ENCODE peak calls at places on chromosome 2, in five cellular contexts. K, G, H, J and S are unnamed samples.

GRCh38 chr2:65483763-65484162 is 51.4 kb upstream of the SPRED2 start:
- DNase-seq in K (no peak), G (no peak), H (no peak), J (no peak), S (peak)

GRCh38 chr2:56450083-56450482 is 266.3 kb downstream of the CCDC85A start:
- DNase-seq in K (no peak), G (no peak), H (no peak), J (no peak), S (no peak)

GRCh38 chr2:61144697-61145268 is 17.2 kb upstream of the C2orf74 start:
- DNase-seq in K (peak), G (peak), H (peak), J (peak), S (peak)

GRCh38 chr2:12705742-12706141 is 11.0 kb upstream of the TRIB2 start:
- DNase-seq in K (no peak), G (no peak), H (no peak), J (no peak), S (no peak)

GRCh38 chr2:20626698-20627471 is 24.0 kb downstream of the HS1BP3 start:
- DNase-seq in K (no peak), G (no peak), H (peak), J (no peak), S (no peak)

GRCh38 chr2:83650897-83651296 is 808.2 kb downstream of the SUCLG1 start:
- DNase-seq in K (no peak), G (no peak), H (no peak), J (no peak), S (no peak)

GRCh38 chr2:41061371-41061770 is 609.5 kb upstream of the SLC8A1 start:
- DNase-seq in K (no peak), G (no peak), H (no peak), J (peak), S (no peak)

GRCh38 chr2:31070339-31070738 is 67.9 kb downstream of the GALNT14 start:
- DNase-seq in K (no peak), G (no peak), H (no peak), J (no peak), S (no peak)

GRCh38 chr2:57497489-57498096 is 549.0 kb upstream of the VRK2 start:
- DNase-seq in K (peak), G (peak), H (no peak), J (peak), S (peak)

GRCh38 chr2:3605013-3605961 is 10.4 kb downstream of the COLEC11 start:
- DNase-seq in K (no peak), G (no peak), H (peak), J (peak), S (peak)

GRCh38 chr2:28958689-28959088 is 22.4 kb upstream of the TOGARAM2 start:
- DNase-seq in K (peak), G (peak), H (peak), J (peak), S (peak)

GRCh38 chr2:239204143-239204875 is 196.5 kb downstream of the HDAC4 start:
- DNase-seq in K (no peak), G (no peak), H (no peak), J (no peak), S (no peak)

GRCh38 chr2:231541605-231542509 is 11.6 kb upstream of the NMUR1 start:
- DNase-seq in K (no peak), G (no peak), H (no peak), J (no peak), S (no peak)

GRCh38 chr2:191217580-191217979 is 27.6 kb upstream of the MYO1B start:
- DNase-seq in K (no peak), G (no peak), H (no peak), J (peak), S (peak)

GRCh38 chr2:239927424-239927981 is 97.6 kb downstream of the NDUFA10 start:
- DNase-seq in K (peak), G (no peak), H (peak), J (peak), S (peak)

GRCh38 chr2:12604248-12604801 is 112.4 kb upstream of the TRIB2 start:
- DNase-seq in K (no peak), G (no peak), H (no peak), J (no peak), S (no peak)